ENCODE peak calls at places on chromosomes 11 and 22, in seven cellular contexts. T, Q, P, K, S, E and D are unnamed samples.

GRCh38 chr11:128502736-128503135 is 84.6 kb downstream of the ETS1 start:
- DNase-seq in P (no peak), K (no peak), S (no peak), T (peak), E (no peak), Q (peak), D (no peak)

GRCh38 chr11:91742155-91742554 is 482.5 kb upstream of the FAT3 start:
- DNase-seq in E (no peak), P (no peak), S (no peak), T (no peak), Q (no peak), K (no peak), D (no peak)

GRCh38 chr11:77113382-77114088 is 10.9 kb downstream of the OMP start:
- DNase-seq in K (peak), P (peak), Q (no peak), S (no peak), T (no peak), E (no peak), D (peak)

GRCh38 chr11:3753110-3753509 is 44.2 kb downstream of the NUP98 start:
- DNase-seq in S (no peak), T (no peak), Q (no peak), K (no peak), P (no peak), E (no peak), D (no peak)

GRCh38 chr11:35682230-35683195 is 19.9 kb downstream of the TRIM44 start:
- DNase-seq in K (no peak), T (no peak), S (no peak), P (peak), Q (no peak), E (no peak), D (peak)

GRCh38 chr11:24880962-24881361 is 384.1 kb downstream of the LUZP2 start:
- DNase-seq in P (no peak), S (no peak), T (no peak), E (no peak), K (no peak), Q (no peak), D (no peak)

GRCh38 chr22:25666308-25666707 is 75.7 kb upstream of the MYO18B start:
- DNase-seq in P (no peak), E (peak), T (no peak), Q (no peak), S (peak), K (no peak), D (no peak)

GRCh38 chr22:48234011-48234410 is 1471.6 kb downstream of the TBC1D22A start:
- DNase-seq in T (no peak), S (no peak), P (no peak), E (no peak), K (no peak), Q (no peak), D (no peak)

GRCh38 chr11:86249307-86250098 is 5.0 kb downstream of the EED start:
- DNase-seq in Q (no peak), P (no peak), S (no peak), T (no peak), K (no peak), E (no peak), D (no peak)

GRCh38 chr11:76694664-76695063 is 24.1 kb upstream of the LRRC32 start:
- DNase-seq in K (no peak), E (no peak), T (peak), P (peak), Q (peak), S (no peak), D (peak)

GRCh38 chr11:117870176-117870952 is 6.1 kb downstream of the FXYD6 start:
- DNase-seq in T (no peak), S (no peak), Q (no peak), E (no peak), P (no peak), K (no peak), D (peak)

GRCh38 chr11:122340607-122341006 is 224.6 kb upstream of the BLID start:
- DNase-seq in P (no peak), T (no peak), E (no peak), K (no peak), S (no peak), Q (no peak), D (no peak)

GRCh38 chr11:15618583-15619032 is 503.9 kb downstream of the INSC start:
- DNase-seq in T (no peak), P (no peak), E (no peak), K (no peak), S (no peak), Q (no peak), D (no peak)

GRCh38 chr11:34769224-34769623 is 147.0 kb downstream of the APIP start:
- DNase-seq in T (no peak), P (no peak), E (no peak), S (no peak), K (no peak), Q (no peak), D (no peak)

GRCh38 chr22:26170795-26171194 is 1.5 kb downstream of the SEZ6L start:
- DNase-seq in E (no peak), P (peak), T (no peak), K (peak), Q (no peak), S (peak), D (peak)

GRCh38 chr22:31272522-31273446 is 19.5 kb downstream of the PIK3IP1 start:
- DNase-seq in T (peak), P (peak), Q (no peak), K (peak), S (peak), E (no peak), D (peak)

GRCh38 chr11:43936081-43936480 is 6.4 kb upstream of the C11orf96 start:
- DNase-seq in K (no peak), E (no peak), Q (no peak), S (no peak), T (no peak), P (no peak), D (no peak)

GRCh38 chr11:1858576-1858975 is 5.7 kb downstream of the LSP1 start:
- DNase-seq in K (no peak), S (no peak), T (no peak), Q (no peak), P (no peak), E (no peak), D (no peak)

GRCh38 chr11:69992943-69993694 is 85.0 kb upstream of the ANO1 start:
- DNase-seq in E (peak), P (no peak), K (no peak), Q (no peak), S (no peak), T (no peak), D (no peak)

GRCh38 chr11:34104680-34105078 is 750 bp upstream of the NAT10 start:
- DNase-seq in E (no peak), P (no peak), K (no peak), Q (no peak), S (no peak), T (no peak), D (no peak)

GRCh38 chr11:57426439-57426753 is 525 bp downstream of the SLC43A3 start:
- DNase-seq in S (no peak), K (no peak), E (no peak), T (no peak), P (no peak), Q (no peak), D (no peak)